ENCODE peak calls at places on chromosomes 1 and 21, in five cellular contexts. One of them, this sample, is unnamed.

GRCh38 chr1:181514298-181515290 is 31.3 kb downstream of the CACNA1E start:
- DNase-seq in A549: no peak
- DNase-seq in transverse colon: no peak
- DNase-seq in H1: no peak
- DNase-seq in stomach: no peak
- DNase-seq in this sample: no peak

GRCh38 chr21:37452222-37452621 is 85.6 kb downstream of the DYRK1A start:
- DNase-seq in A549: no peak
- DNase-seq in transverse colon: no peak
- DNase-seq in H1: no peak
- DNase-seq in stomach: no peak
- DNase-seq in this sample: no peak

GRCh38 chr1:153791856-153792253 is 16.6 kb downstream of the SLC27A3 start:
- DNase-seq in A549: peak; percentile 20
- DNase-seq in transverse colon: no peak
- DNase-seq in H1: no peak
- DNase-seq in stomach: no peak
- DNase-seq in this sample: no peak

GRCh38 chr1:229410692-229411433 is 23.0 kb downstream of the ACTA1 start:
- DNase-seq in A549: peak; percentile 51
- DNase-seq in transverse colon: peak; percentile 46
- DNase-seq in H1: no peak
- DNase-seq in stomach: peak; percentile 71
- DNase-seq in this sample: peak; percentile 53

GRCh38 chr1:77889240-77889637 is 815 bp downstream of the NEXN start:
- DNase-seq in A549: peak; percentile 35
- DNase-seq in transverse colon: no peak
- DNase-seq in H1: no peak
- DNase-seq in stomach: no peak
- DNase-seq in this sample: no peak

GRCh38 chr1:154325583-154326545 is 539 bp downstream of the ATP8B2 start:
- DNase-seq in A549: peak; percentile 88
- DNase-seq in transverse colon: peak; percentile 64
- DNase-seq in H1: peak; percentile 89
- DNase-seq in stomach: peak; percentile 36
- DNase-seq in this sample: peak; percentile 78

GRCh38 chr21:34939673-34940321 is 109.3 kb downstream of the RUNX1 start:
- DNase-seq in A549: no peak
- DNase-seq in transverse colon: no peak
- DNase-seq in H1: no peak
- DNase-seq in stomach: no peak
- DNase-seq in this sample: no peak

GRCh38 chr1:171217658-171218443 is 30.4 kb upstream of the FMO1 start:
- DNase-seq in A549: no peak
- DNase-seq in transverse colon: no peak
- DNase-seq in H1: no peak
- DNase-seq in stomach: no peak
- DNase-seq in this sample: no peak

GRCh38 chr1:184576822-184577790 is 177.6 kb downstream of the EDEM3 start:
- DNase-seq in A549: no peak
- DNase-seq in transverse colon: no peak
- DNase-seq in H1: no peak
- DNase-seq in stomach: no peak
- DNase-seq in this sample: no peak

GRCh38 chr21:15001773-15002647 is 62.8 kb downstream of the NRIP1 start:
- DNase-seq in A549: no peak
- DNase-seq in transverse colon: no peak
- DNase-seq in H1: no peak
- DNase-seq in stomach: no peak
- DNase-seq in this sample: no peak

GRCh38 chr1:182446033-182446669 is 3.8 kb upstream of the RGSL1 start:
- DNase-seq in A549: peak; percentile 53
- DNase-seq in transverse colon: peak; percentile 16
- DNase-seq in H1: peak; percentile 58
- DNase-seq in stomach: no peak
- DNase-seq in this sample: no peak

GRCh38 chr1:6481820-6482471 is 9.5 kb downstream of the PLEKHG5 start:
- DNase-seq in A549: no peak
- DNase-seq in transverse colon: no peak
- DNase-seq in H1: no peak
- DNase-seq in stomach: no peak
- DNase-seq in this sample: no peak

GRCh38 chr1:119766374-119766794 is 2.3 kb downstream of the HMGCS2 start:
- DNase-seq in A549: peak; percentile 13
- DNase-seq in transverse colon: no peak
- DNase-seq in H1: no peak
- DNase-seq in stomach: peak; percentile 61
- DNase-seq in this sample: no peak

GRCh38 chr1:11337536-11338350 is 64.7 kb downstream of the UBIAD1 start:
- DNase-seq in A549: peak; percentile 40
- DNase-seq in transverse colon: peak; percentile 40
- DNase-seq in H1: peak; percentile 89
- DNase-seq in stomach: peak; percentile 48
- DNase-seq in this sample: peak; percentile 70

GRCh38 chr1:239719642-239720258 is 333.4 kb downstream of the CHRM3 start:
- DNase-seq in A549: no peak
- DNase-seq in transverse colon: peak; percentile 21
- DNase-seq in H1: no peak
- DNase-seq in stomach: no peak
- DNase-seq in this sample: no peak

GRCh38 chr21:42157606-42158310 is 61.2 kb upstream of the ABCG1 start:
- DNase-seq in A549: no peak
- DNase-seq in transverse colon: no peak
- DNase-seq in H1: no peak
- DNase-seq in stomach: no peak
- DNase-seq in this sample: peak; percentile 6

GRCh38 chr1:66809736-66810326 is 8.8 kb upstream of the INSL5 start:
- DNase-seq in A549: no peak
- DNase-seq in transverse colon: no peak
- DNase-seq in H1: no peak
- DNase-seq in stomach: no peak
- DNase-seq in this sample: no peak

GRCh38 chr1:67793562-67793961 is 39.7 kb downstream of the GNG12 start:
- DNase-seq in A549: no peak
- DNase-seq in transverse colon: no peak
- DNase-seq in H1: no peak
- DNase-seq in stomach: no peak
- DNase-seq in this sample: no peak

GRCh38 chr1:92948071-92948470 is 13.2 kb downstream of the DIPK1A start:
- DNase-seq in A549: no peak
- DNase-seq in transverse colon: no peak
- DNase-seq in H1: no peak
- DNase-seq in stomach: no peak
- DNase-seq in this sample: no peak

GRCh38 chr1:25744140-25744581 is 55.8 kb upstream of the SELENON start:
- DNase-seq in A549: peak; percentile 39
- DNase-seq in transverse colon: peak; percentile 61
- DNase-seq in H1: peak; percentile 63
- DNase-seq in stomach: peak; percentile 69
- DNase-seq in this sample: peak; percentile 83

GRCh38 chr1:160579216-160579701 is at the start of gene CD84:
- DNase-seq in A549: no peak
- DNase-seq in transverse colon: no peak
- DNase-seq in H1: no peak
- DNase-seq in stomach: no peak
- DNase-seq in this sample: no peak

GRCh38 chr1:164712131-164713031 is 153.4 kb downstream of the PBX1 start:
- DNase-seq in A549: no peak
- DNase-seq in transverse colon: peak; percentile 37
- DNase-seq in H1: no peak
- DNase-seq in stomach: peak; percentile 67
- DNase-seq in this sample: peak; percentile 52
- TF ChIP-seq EP300 in A549: no peak
- TF ChIP-seq EP300 in transverse colon: no peak
- TF ChIP-seq EP300 in H1: no peak
- TF ChIP-seq EP300 in stomach: peak; percentile 9
- TF ChIP-seq EP300 in this sample: no peak

GRCh38 chr1:202007703-202008489 is 2.5 kb upstream of the ELF3 start:
- DNase-seq in A549: no peak
- DNase-seq in transverse colon: peak; percentile 90
- DNase-seq in H1: peak; percentile 82
- DNase-seq in stomach: peak; percentile 92
- DNase-seq in this sample: no peak
- TF ChIP-seq EP300 in A549: no peak
- TF ChIP-seq EP300 in transverse colon: peak; percentile 35
- TF ChIP-seq EP300 in H1: peak; percentile 24
- TF ChIP-seq EP300 in stomach: no peak
- TF ChIP-seq EP300 in this sample: no peak

DNA sequence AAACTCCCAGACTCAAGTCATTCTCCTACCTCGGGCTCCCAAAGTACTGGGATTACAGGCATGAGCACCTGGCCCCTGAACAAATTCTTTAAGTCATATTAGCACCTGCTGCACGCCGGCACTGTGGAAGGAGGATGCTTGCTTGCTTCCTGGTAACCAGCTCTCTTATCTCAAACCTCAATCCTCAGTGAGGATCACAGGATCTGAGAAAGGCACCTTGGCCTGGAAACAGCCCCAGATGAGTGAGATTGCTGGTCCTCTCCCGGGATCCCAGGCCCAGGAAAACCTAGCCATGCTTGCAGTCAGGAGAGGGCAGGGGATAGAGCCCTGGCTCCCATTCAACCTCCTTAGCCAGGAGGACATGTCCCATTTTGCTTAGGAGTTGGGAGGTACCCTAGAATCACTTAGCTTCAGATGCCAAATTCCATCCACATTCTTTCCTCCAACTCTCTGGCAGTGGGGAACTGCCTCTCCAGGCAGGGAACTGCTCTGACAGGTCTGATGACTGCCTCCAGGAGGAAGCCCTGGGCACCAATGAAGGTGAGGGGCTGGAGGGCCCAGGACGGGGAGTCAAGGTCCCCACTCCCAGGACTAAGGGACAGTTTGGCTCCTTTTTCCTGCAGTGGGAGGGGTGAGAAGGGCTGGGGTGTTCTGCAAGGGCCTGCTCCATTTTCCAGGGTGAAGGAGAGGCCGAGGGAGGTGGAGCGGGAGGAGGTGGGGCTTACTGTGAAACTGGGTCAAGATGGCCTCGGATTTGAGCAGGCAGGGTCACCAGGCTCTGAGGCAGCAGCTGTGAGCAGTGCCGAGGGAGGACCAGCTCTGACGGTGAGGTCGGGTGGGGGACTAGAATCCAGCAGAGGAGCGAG is 9.5 kb downstream of the GPR37L1 start:
- DNase-seq in A549: no peak
- DNase-seq in transverse colon: peak; percentile 38
- DNase-seq in H1: no peak
- DNase-seq in stomach: peak; percentile 46
- DNase-seq in this sample: peak; percentile 87
- TF ChIP-seq EP300 in A549: no peak
- TF ChIP-seq EP300 in transverse colon: no peak
- TF ChIP-seq EP300 in H1: no peak
- TF ChIP-seq EP300 in stomach: no peak
- TF ChIP-seq EP300 in this sample: no peak

GRCh38 chr1:203300441-203301330 is 4.6 kb upstream of the BTG2 start:
- DNase-seq in A549: no peak
- DNase-seq in transverse colon: no peak
- DNase-seq in H1: no peak
- DNase-seq in stomach: no peak
- DNase-seq in this sample: peak; percentile 15
- TF ChIP-seq EP300 in A549: no peak
- TF ChIP-seq EP300 in transverse colon: no peak
- TF ChIP-seq EP300 in H1: no peak
- TF ChIP-seq EP300 in stomach: no peak
- TF ChIP-seq EP300 in this sample: no peak

GRCh38 chr1:50704126-50704525 is 255.9 kb downstream of the FAF1 start:
- DNase-seq in A549: peak; percentile 17
- DNase-seq in transverse colon: no peak
- DNase-seq in H1: no peak
- DNase-seq in stomach: no peak
- DNase-seq in this sample: no peak

GRCh38 chr1:50705041-50705440 is 255.0 kb downstream of the FAF1 start:
- DNase-seq in A549: no peak
- DNase-seq in transverse colon: no peak
- DNase-seq in H1: no peak
- DNase-seq in stomach: no peak
- DNase-seq in this sample: no peak

GRCh38 chr1:50707824-50708223 is 252.2 kb downstream of the FAF1 start:
- DNase-seq in A549: no peak
- DNase-seq in transverse colon: no peak
- DNase-seq in H1: no peak
- DNase-seq in stomach: no peak
- DNase-seq in this sample: no peak

GRCh38 chr1:50703240-50703639 is 256.8 kb downstream of the FAF1 start:
- DNase-seq in A549: no peak
- DNase-seq in transverse colon: no peak
- DNase-seq in H1: no peak
- DNase-seq in stomach: no peak
- DNase-seq in this sample: no peak

GRCh38 chr1:50705699-50706098 is 254.4 kb downstream of the FAF1 start:
- DNase-seq in A549: no peak
- DNase-seq in transverse colon: no peak
- DNase-seq in H1: no peak
- DNase-seq in stomach: no peak
- DNase-seq in this sample: no peak
- TF ChIP-seq EP300 in A549: no peak
- TF ChIP-seq EP300 in transverse colon: no peak
- TF ChIP-seq EP300 in H1: no peak
- TF ChIP-seq EP300 in stomach: no peak
- TF ChIP-seq EP300 in this sample: no peak

DNA sequence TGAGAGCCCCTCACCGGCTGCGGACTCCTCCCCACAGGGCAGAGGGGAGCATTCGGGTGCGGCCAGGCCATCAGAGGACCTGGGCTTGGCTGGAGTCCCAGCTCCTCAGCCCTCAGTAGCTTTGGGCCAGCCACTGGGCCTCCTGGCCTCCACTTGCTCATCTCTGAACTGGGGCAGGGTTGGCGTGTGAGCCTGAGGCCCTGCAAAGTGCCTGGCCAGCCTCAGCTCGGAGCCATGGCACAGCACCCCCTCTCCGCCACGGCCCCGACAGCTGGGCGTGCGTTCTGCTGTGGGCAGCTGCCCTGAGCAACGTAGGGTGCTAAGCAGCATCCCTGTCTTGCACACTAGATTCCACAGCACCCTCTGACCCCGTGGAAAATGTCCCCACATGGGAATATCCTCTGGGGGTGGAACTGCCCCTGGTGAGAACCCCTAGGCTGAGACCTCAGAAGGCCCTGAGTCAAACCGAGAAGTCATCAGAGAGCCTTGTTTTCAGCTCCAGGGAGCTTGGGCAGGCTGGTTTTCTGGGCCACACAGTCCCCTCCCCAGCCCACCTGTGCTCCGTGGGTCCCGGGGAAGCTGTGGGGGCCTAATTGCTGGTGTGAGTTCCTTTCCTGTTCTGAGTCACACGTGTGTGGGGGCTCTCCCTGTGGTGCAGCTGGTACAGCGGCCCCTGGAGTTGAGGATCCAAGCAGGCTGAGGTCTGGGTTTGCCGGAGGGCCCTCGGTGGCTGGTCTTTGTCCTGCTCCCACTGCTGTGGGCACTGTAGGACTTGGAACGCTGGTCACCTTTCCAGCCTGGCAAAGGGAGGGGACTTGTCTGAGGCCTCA is 24.5 kb downstream of the TP73 start:
- DNase-seq in A549: no peak
- DNase-seq in transverse colon: no peak
- DNase-seq in H1: no peak
- DNase-seq in stomach: no peak
- DNase-seq in this sample: no peak
- TF ChIP-seq EP300 in A549: no peak
- TF ChIP-seq EP300 in transverse colon: no peak
- TF ChIP-seq EP300 in H1: no peak
- TF ChIP-seq EP300 in stomach: no peak
- TF ChIP-seq EP300 in this sample: no peak